ENCODE peak calls at places on chromosomes 1 and 21, in seven cellular contexts. F is GM12878, Q is SK-N-SH, T is HCT116, I is K562, C is H1, R is HepG2. S is an unnamed sample.

GRCh38 chr1:65176071-65176470 is 28.1 kb downstream of the AK4 start:
- DNase-seq in I (no peak), Q (no peak), T (no peak), R (no peak), F (no peak), C (no peak), S (no peak)

GRCh38 chr1:198773030-198773429 is 134.2 kb downstream of the PTPRC start:
- DNase-seq in T (no peak), C (no peak), I (no peak), F (no peak), Q (no peak), R (no peak), S (no peak)

GRCh38 chr1:184854036-184854435 is 99.4 kb upstream of the EDEM3 start:
- DNase-seq in I (no peak), R (no peak), C (no peak), F (no peak), T (no peak), Q (no peak), S (no peak)

GRCh38 chr1:96808186-96808585 is 86.6 kb downstream of the PTBP2 start:
- DNase-seq in R (no peak), C (no peak), T (no peak), I (peak), Q (peak), F (no peak), S (no peak)

GRCh38 chr1:152190589-152190988 is 31.6 kb upstream of the RPTN start:
- DNase-seq in F (no peak), T (no peak), R (no peak), C (no peak), I (no peak), Q (no peak), S (no peak)

GRCh38 chr1:57447551-57447950 is 23.7 kb upstream of the DAB1 start:
- DNase-seq in F (no peak), Q (no peak), R (no peak), C (no peak), I (no peak), T (no peak), S (no peak)

GRCh38 chr1:228097333-228098081 is 5.6 kb downstream of the C1orf35 start:
- DNase-seq in C (no peak), Q (peak), R (no peak), F (no peak), I (no peak), T (no peak), S (no peak)

GRCh38 chr21:42676799-42677198 is 23.4 kb downstream of the PDE9A start:
- DNase-seq in R (no peak), Q (no peak), T (no peak), I (no peak), C (no peak), F (no peak), S (no peak)

GRCh38 chr1:158961178-158961577 is 29.8 kb downstream of the PYHIN1 start:
- DNase-seq in R (no peak), T (no peak), F (no peak), I (no peak), Q (no peak), C (no peak), S (no peak)

GRCh38 chr1:247769603-247770002 is 9.2 kb upstream of the OR1C1 start:
- DNase-seq in T (no peak), F (no peak), R (no peak), I (no peak), C (no peak), Q (no peak), S (no peak)

GRCh38 chr1:192958871-192959270 is 100.3 kb downstream of the UCHL5 start:
- DNase-seq in F (no peak), Q (no peak), T (no peak), I (no peak), C (no peak), R (no peak), S (no peak)

GRCh38 chr1:53398585-53399365 is 60.4 kb upstream of the DMRTB1 start:
- DNase-seq in I (no peak), R (no peak), Q (no peak), C (no peak), F (no peak), T (no peak), S (no peak)

GRCh38 chr1:3453203-3453761 is 1.2 kb upstream of the ARHGEF16 start:
- DNase-seq in T (peak), R (peak), C (peak), F (peak), Q (peak), I (peak), S (peak)

GRCh38 chr1:57272150-57272549 is 151.7 kb downstream of the DAB1 start:
- DNase-seq in Q (no peak), I (no peak), C (no peak), T (no peak), R (no peak), F (no peak), S (no peak)

GRCh38 chr1:184801503-184801902 is 46.8 kb upstream of the EDEM3 start:
- DNase-seq in T (no peak), Q (no peak), R (no peak), C (no peak), I (no peak), F (no peak), S (no peak)

GRCh38 chr1:183821309-183822080 is 16.6 kb downstream of the RGL1 start:
- DNase-seq in Q (no peak), I (no peak), R (no peak), T (no peak), F (no peak), C (no peak), S (no peak)

GRCh38 chr1:182299728-182300581 is 91.6 kb downstream of the GLUL start:
- DNase-seq in C (no peak), Q (peak), I (peak), F (no peak), R (peak), T (no peak), S (no peak)

GRCh38 chr1:93015590-93015989 is 54.3 kb upstream of the DIPK1A start:
- DNase-seq in I (no peak), R (no peak), F (no peak), T (no peak), Q (no peak), C (no peak), S (no peak)

GRCh38 chr1:248924696-248925532 is 18.9 kb downstream of the PGBD2 start:
- DNase-seq in F (peak), T (peak), R (peak), C (no peak), Q (peak), I (no peak), S (peak)

GRCh38 chr1:31790140-31790539 is 25.7 kb downstream of the SPOCD1 start:
- DNase-seq in F (no peak), I (no peak), Q (no peak), T (no peak), C (no peak), R (no peak), S (no peak)

GRCh38 chr21:45335151-45335760 is 47.6 kb upstream of the POFUT2 start:
- DNase-seq in Q (no peak), F (no peak), I (no peak), R (no peak), T (no peak), C (no peak), S (no peak)

GRCh38 chr1:227234998-227235405 is 83.3 kb downstream of the CDC42BPA start:
- DNase-seq in I (peak), R (peak), T (peak), Q (peak), F (no peak), C (no peak), S (no peak)

GRCh38 chr1:155113450-155113985 is 14.2 kb upstream of the EFNA1 start:
- DNase-seq in I (no peak), R (no peak), F (no peak), C (no peak), T (no peak), Q (no peak), S (no peak)

GRCh38 chr1:48841945-48842344 is 65.3 kb upstream of the BEND5 start:
- DNase-seq in Q (no peak), I (no peak), R (no peak), F (no peak), C (no peak), T (no peak), S (no peak)

GRCh38 chr21:45333583-45334121 is 46.0 kb upstream of the POFUT2 start:
- DNase-seq in R (no peak), I (no peak), Q (no peak), T (no peak), C (no peak), F (no peak), S (no peak)

GRCh38 chr1:52632732-52633290 is at the start of gene SHISAL2A:
- DNase-seq in T (no peak), Q (peak), R (no peak), I (no peak), C (no peak), F (no peak), S (no peak)

GRCh38 chr1:53942149-53942957 is 3.1 kb downstream of the IFT25 start:
- DNase-seq in Q (no peak), R (peak), F (no peak), T (no peak), C (no peak), I (no peak), S (peak)

GRCh38 chr21:46411236-46411635 is 47.5 kb upstream of the DIP2A start:
- DNase-seq in R (no peak), F (no peak), T (no peak), Q (no peak), C (no peak), I (no peak), S (no peak)

GRCh38 chr1:90821793-90822359 is 104.8 kb upstream of the BARHL2 start:
- DNase-seq in T (no peak), Q (no peak), F (no peak), R (no peak), I (no peak), C (no peak), S (no peak)
- TF ChIP-seq JUND in T (no peak), Q (no peak), F (no peak), R (no peak), I (peak), C (no peak), S (no peak)

DNA sequence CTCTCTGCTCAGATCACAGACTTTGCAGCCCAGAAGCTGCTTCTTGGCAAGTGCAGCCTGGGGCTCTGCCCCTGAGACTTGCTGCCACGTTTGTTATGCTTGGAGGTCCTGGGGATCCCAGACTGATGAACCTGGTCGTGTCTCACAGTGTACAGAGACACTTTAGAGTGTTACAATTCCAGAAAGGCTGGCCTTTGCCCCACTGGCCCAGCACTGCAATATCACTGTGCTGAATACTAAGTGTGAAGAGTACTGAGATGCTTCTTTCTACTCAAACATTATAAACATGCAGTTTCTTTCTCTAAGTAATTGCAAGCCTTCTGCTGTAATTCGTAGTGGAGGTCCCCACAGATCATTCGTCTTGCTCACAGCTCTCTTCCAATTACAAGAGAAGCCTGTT is 133.2 kb downstream of the MAP3K21 start:
- DNase-seq in C (no peak), R (no peak), T (no peak), Q (no peak), I (no peak), F (no peak), S (no peak)
- TF ChIP-seq JUND in C (no peak), R (no peak), T (no peak), Q (no peak), I (no peak), F (no peak), S (no peak)

DNA sequence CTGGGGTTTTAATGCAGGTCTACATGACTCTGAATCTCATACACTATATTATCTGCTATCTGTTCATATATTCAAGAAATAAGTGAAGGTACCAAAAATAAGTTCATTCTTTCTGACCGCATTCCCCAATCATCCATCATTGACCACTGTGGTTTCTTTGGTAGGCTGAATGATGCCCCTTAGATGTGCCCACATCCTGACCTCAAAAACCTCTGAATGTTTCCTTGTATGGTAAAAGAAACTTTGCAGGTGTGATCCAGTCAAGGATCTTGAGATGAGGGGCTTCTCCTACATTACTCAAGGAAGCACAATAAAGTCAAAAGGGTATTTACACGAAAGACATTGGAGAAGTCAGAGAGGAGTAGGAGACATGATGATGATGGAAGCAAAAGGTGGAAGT is 60.6 kb upstream of the LRRC8B start:
- DNase-seq in I (no peak), T (no peak), C (no peak), F (no peak), Q (no peak), R (no peak), S (no peak)
- TF ChIP-seq JUND in I (no peak), T (no peak), C (no peak), F (no peak), Q (no peak), R (no peak), S (no peak)

GRCh38 chr1:237878406-237878805 is 12.3 kb downstream of the ZP4 start:
- DNase-seq in R (no peak), Q (no peak), F (no peak), T (no peak), I (no peak), C (no peak), S (no peak)
- TF ChIP-seq JUND in R (no peak), Q (no peak), F (no peak), T (no peak), I (no peak), C (no peak), S (no peak)

DNA sequence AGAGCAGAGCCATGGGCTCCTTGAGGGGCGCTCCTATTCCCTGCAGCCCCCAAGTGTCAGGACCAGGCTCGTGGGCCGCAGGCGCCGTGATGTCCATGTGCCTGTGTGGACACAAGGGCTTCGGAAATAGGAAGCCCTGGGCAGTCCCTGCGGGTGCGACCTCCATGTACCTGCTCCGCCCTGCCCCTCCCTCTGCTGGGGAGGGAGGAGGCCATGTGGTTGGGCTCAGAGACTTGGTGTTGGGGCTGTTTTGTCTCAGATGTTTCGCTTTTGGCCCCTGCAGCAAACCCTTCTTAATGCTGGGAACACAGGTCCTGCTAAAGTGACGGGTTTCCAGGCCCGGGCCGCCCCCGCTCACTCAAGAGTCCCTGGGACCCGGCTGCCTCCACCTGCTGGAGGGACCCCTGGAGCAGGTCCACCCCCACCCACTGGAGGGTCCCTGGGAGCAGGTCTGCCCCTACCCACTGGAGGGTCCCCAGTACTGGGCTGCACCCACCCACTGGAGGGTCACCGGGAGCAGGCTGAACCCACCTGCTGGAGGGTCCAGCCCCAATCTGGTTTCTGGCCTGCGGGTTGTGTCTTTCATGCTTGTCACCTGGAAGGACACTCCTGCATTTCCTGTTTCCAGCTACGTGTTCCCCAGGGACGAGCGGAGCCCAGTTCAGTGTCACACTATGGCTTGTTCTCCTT is 156.5 kb downstream of the PEX14 start:
- DNase-seq in Q (peak), T (no peak), F (no peak), R (no peak), C (no peak), I (no peak), S (no peak)
- TF ChIP-seq JUND in Q (no peak), T (no peak), F (no peak), R (no peak), C (no peak), I (no peak), S (no peak)

DNA sequence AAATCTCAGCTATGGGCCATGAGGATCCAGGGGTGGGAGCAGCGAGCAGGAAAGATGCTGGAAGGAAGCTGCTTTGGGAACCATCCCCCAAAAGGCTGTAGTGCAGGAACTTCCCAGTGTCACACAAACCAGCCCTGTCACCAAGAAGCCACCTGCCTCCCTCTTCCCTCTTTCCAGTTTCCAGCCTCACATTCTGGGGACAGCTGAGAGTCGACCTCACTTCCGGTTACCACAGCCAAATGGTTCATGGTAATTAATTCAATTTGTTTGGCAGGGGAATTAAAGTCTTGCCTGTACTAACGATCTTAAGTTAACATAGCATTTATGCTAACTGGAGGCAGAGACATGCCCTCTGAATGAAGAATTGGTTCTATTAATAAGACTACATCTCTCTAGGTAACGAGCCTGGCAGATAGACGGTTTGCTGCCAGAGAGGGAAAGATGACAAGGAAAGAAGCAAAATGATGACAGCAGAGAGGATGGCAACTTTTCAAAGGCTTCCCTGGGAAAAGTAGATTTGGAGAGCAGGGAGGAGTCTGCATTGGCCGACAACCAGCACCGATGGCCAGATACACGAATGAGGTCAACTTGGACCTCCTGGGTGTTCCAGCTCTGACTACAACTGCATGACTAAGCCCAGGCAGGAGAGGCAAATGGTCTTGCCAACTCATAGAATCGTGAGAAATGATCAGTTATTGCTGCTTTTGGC is 64.1 kb downstream of the TMCO4 start:
- DNase-seq in T (no peak), F (no peak), R (no peak), I (no peak), C (no peak), Q (no peak), S (no peak)
- TF ChIP-seq JUND in T (no peak), F (no peak), R (no peak), I (no peak), C (no peak), Q (peak), S (no peak)

DNA sequence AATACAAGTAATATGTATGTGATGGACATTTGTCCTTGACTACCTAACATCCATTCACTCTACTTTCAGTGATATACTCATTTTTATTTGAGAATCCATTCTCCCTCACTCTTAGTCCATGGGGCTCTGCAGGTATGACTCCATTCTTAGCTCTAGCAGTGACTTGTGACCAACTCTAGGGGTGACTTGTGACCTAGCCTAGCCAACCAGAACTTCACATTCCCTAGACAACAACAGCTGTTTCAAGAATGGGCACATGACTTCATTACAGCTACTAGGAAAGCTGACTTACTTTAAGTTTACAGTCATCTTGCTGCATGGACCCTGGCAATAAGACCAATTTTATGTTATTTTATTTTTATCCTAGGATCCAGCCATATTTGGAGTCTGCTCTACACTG is 23.6 kb upstream of the DDX59 start:
- DNase-seq in C (no peak), F (no peak), I (peak), T (no peak), R (no peak), Q (no peak), S (no peak)
- TF ChIP-seq JUND in C (no peak), F (no peak), I (no peak), T (no peak), R (no peak), Q (no peak), S (no peak)

DNA sequence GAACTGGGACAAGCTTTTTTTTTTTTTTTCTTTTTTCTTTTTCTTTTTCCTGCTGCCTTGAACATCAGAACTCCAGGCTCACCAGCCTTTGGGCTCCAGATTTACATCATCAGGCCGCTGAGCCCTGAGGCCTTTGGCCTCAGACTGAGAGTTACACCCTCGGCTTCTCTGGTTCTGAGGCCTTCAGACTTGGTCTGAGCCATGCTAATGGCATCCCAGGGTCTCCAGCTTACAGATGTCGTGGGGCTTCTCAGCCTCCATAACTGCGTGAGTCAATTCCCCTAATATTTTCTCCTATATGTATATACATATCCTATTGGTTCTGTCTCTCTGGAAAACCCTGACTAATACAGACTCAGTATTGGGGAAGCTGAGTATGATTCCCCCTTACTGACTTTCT is 36.5 kb upstream of the RC3H1 start:
- DNase-seq in F (no peak), T (no peak), Q (no peak), I (no peak), R (no peak), C (no peak), S (no peak)
- TF ChIP-seq JUND in F (no peak), T (no peak), Q (no peak), I (no peak), R (no peak), C (no peak), S (no peak)

S was measured in T47D.